ENCODE peak calls at places on chromosomes 7 and 10, in ten cellular contexts. One of them, this sample, is unnamed. For H3K36me3, the result is how much of the 10 kb centered on the place peaks cover.

GRCh38 chr7:76260171-76260703 is 42.2 kb upstream of the HSPB1 start:
- DNase-seq in gastrocnemius medialis: no peak
- DNase-seq in cardiac muscle cell: peak
- DNase-seq in aorta: no peak
- DNase-seq in uterus: no peak
- DNase-seq in NT2/D1: peak
- DNase-seq in stomach: no peak
- DNase-seq in heart left ventricle: no peak
- DNase-seq in CD8-positive, alpha-beta memory T cell: peak
- DNase-seq in kidney epithelial cell: no peak
- DNase-seq in this sample: no peak

GRCh38 chr10:9635691-9636090 is 1382.0 kb upstream of the CELF2 start:
- DNase-seq in gastrocnemius medialis: no peak
- DNase-seq in cardiac muscle cell: peak
- DNase-seq in aorta: no peak
- DNase-seq in uterus: no peak
- DNase-seq in NT2/D1: no peak
- DNase-seq in stomach: no peak
- DNase-seq in heart left ventricle: no peak
- DNase-seq in CD8-positive, alpha-beta memory T cell: no peak
- DNase-seq in kidney epithelial cell: no peak
- DNase-seq in this sample: no peak

GRCh38 chr10:117804470-117805011 is 242.2 kb downstream of the RAB11FIP2 start:
- DNase-seq in gastrocnemius medialis: no peak
- DNase-seq in cardiac muscle cell: no peak
- DNase-seq in aorta: no peak
- DNase-seq in uterus: no peak
- DNase-seq in NT2/D1: no peak
- DNase-seq in stomach: no peak
- DNase-seq in heart left ventricle: no peak
- DNase-seq in CD8-positive, alpha-beta memory T cell: no peak
- DNase-seq in kidney epithelial cell: peak
- DNase-seq in this sample: no peak

GRCh38 chr10:106557951-106558733 is 606.4 kb downstream of the SORCS1 start:
- DNase-seq in gastrocnemius medialis: no peak
- DNase-seq in cardiac muscle cell: peak
- DNase-seq in aorta: no peak
- DNase-seq in uterus: no peak
- DNase-seq in NT2/D1: no peak
- DNase-seq in stomach: no peak
- DNase-seq in heart left ventricle: no peak
- DNase-seq in CD8-positive, alpha-beta memory T cell: no peak
- DNase-seq in kidney epithelial cell: no peak
- DNase-seq in this sample: no peak

GRCh38 chr7:142646274-142646895 is 102.9 kb upstream of the PRSS1 start:
- DNase-seq in gastrocnemius medialis: peak
- DNase-seq in cardiac muscle cell: no peak
- DNase-seq in aorta: no peak
- DNase-seq in uterus: no peak
- DNase-seq in NT2/D1: no peak
- DNase-seq in stomach: no peak
- DNase-seq in heart left ventricle: no peak
- DNase-seq in CD8-positive, alpha-beta memory T cell: no peak
- DNase-seq in kidney epithelial cell: no peak
- DNase-seq in this sample: no peak

GRCh38 chr10:63628526-63629362 is 107.5 kb downstream of the REEP3 start:
- DNase-seq in gastrocnemius medialis: peak
- DNase-seq in cardiac muscle cell: peak
- DNase-seq in aorta: peak
- DNase-seq in uterus: peak
- DNase-seq in NT2/D1: no peak
- DNase-seq in stomach: peak
- DNase-seq in heart left ventricle: peak
- DNase-seq in CD8-positive, alpha-beta memory T cell: no peak
- DNase-seq in kidney epithelial cell: no peak
- DNase-seq in this sample: peak

GRCh38 chr10:5592070-5592469 is 67.3 kb downstream of the CALML3 start:
- DNase-seq in gastrocnemius medialis: no peak
- DNase-seq in cardiac muscle cell: no peak
- DNase-seq in aorta: peak
- DNase-seq in uterus: no peak
- DNase-seq in NT2/D1: no peak
- DNase-seq in stomach: no peak
- DNase-seq in heart left ventricle: no peak
- DNase-seq in CD8-positive, alpha-beta memory T cell: no peak
- DNase-seq in kidney epithelial cell: no peak
- DNase-seq in this sample: no peak

GRCh38 chr10:21527634-21528451 is 2.4 kb upstream of the SKIDA1 start:
- DNase-seq in gastrocnemius medialis: no peak
- DNase-seq in cardiac muscle cell: peak
- DNase-seq in aorta: no peak
- DNase-seq in uterus: no peak
- DNase-seq in NT2/D1: no peak
- DNase-seq in stomach: no peak
- DNase-seq in heart left ventricle: no peak
- DNase-seq in CD8-positive, alpha-beta memory T cell: no peak
- DNase-seq in kidney epithelial cell: no peak
- DNase-seq in this sample: no peak

GRCh38 chr10:12844796-12845524 is 156.6 kb downstream of the CCDC3 start:
- DNase-seq in gastrocnemius medialis: no peak
- DNase-seq in cardiac muscle cell: peak
- DNase-seq in aorta: no peak
- DNase-seq in uterus: peak
- DNase-seq in NT2/D1: no peak
- DNase-seq in stomach: no peak
- DNase-seq in heart left ventricle: peak
- DNase-seq in CD8-positive, alpha-beta memory T cell: no peak
- DNase-seq in kidney epithelial cell: peak
- DNase-seq in this sample: no peak

GRCh38 chr7:66741706-66742053 is 1.1 kb downstream of the RABGEF1 start:
- DNase-seq in gastrocnemius medialis: no peak
- DNase-seq in cardiac muscle cell: peak
- DNase-seq in aorta: peak
- DNase-seq in uterus: peak
- DNase-seq in NT2/D1: no peak
- DNase-seq in stomach: no peak
- DNase-seq in heart left ventricle: no peak
- DNase-seq in CD8-positive, alpha-beta memory T cell: no peak
- DNase-seq in kidney epithelial cell: no peak
- DNase-seq in this sample: no peak

GRCh38 chr7:108406474-108406873 is 49.8 kb downstream of the NRCAM start:
- DNase-seq in gastrocnemius medialis: no peak
- DNase-seq in cardiac muscle cell: peak
- DNase-seq in aorta: no peak
- DNase-seq in uterus: no peak
- DNase-seq in NT2/D1: no peak
- DNase-seq in stomach: no peak
- DNase-seq in heart left ventricle: no peak
- DNase-seq in CD8-positive, alpha-beta memory T cell: no peak
- DNase-seq in kidney epithelial cell: no peak
- DNase-seq in this sample: no peak

GRCh38 chr7:55066479-55066878 is 47.7 kb downstream of the EGFR start:
- DNase-seq in gastrocnemius medialis: no peak
- DNase-seq in cardiac muscle cell: no peak
- DNase-seq in aorta: no peak
- DNase-seq in uterus: no peak
- DNase-seq in NT2/D1: no peak
- DNase-seq in stomach: no peak
- DNase-seq in heart left ventricle: no peak
- DNase-seq in CD8-positive, alpha-beta memory T cell: no peak
- DNase-seq in kidney epithelial cell: no peak
- DNase-seq in this sample: no peak

GRCh38 chr7:106501605-106502580 is 159.1 kb downstream of the CCDC71L start:
- DNase-seq in gastrocnemius medialis: no peak
- DNase-seq in cardiac muscle cell: no peak
- DNase-seq in aorta: no peak
- DNase-seq in uterus: no peak
- DNase-seq in NT2/D1: no peak
- DNase-seq in stomach: no peak
- DNase-seq in heart left ventricle: no peak
- DNase-seq in CD8-positive, alpha-beta memory T cell: no peak
- DNase-seq in kidney epithelial cell: no peak
- DNase-seq in this sample: no peak

GRCh38 chr7:74372511-74373111 is 81.1 kb upstream of the GTF2IRD1 start:
- DNase-seq in gastrocnemius medialis: no peak
- DNase-seq in cardiac muscle cell: peak
- DNase-seq in aorta: peak
- DNase-seq in uterus: peak
- DNase-seq in NT2/D1: no peak
- DNase-seq in stomach: no peak
- DNase-seq in heart left ventricle: peak
- DNase-seq in CD8-positive, alpha-beta memory T cell: no peak
- DNase-seq in kidney epithelial cell: no peak
- DNase-seq in this sample: peak
- H3K4me3 ChIP-seq in gastrocnemius medialis: no peak
- H3K4me3 ChIP-seq in cardiac muscle cell: no peak
- H3K4me3 ChIP-seq in aorta: no peak
- H3K4me3 ChIP-seq in uterus: peak
- H3K4me3 ChIP-seq in NT2/D1: no peak
- H3K4me3 ChIP-seq in stomach: no peak
- H3K4me3 ChIP-seq in heart left ventricle: no peak
- H3K4me3 ChIP-seq in CD8-positive, alpha-beta memory T cell: no peak
- H3K4me3 ChIP-seq in kidney epithelial cell: no peak
- H3K4me3 ChIP-seq in this sample: peak

DNA sequence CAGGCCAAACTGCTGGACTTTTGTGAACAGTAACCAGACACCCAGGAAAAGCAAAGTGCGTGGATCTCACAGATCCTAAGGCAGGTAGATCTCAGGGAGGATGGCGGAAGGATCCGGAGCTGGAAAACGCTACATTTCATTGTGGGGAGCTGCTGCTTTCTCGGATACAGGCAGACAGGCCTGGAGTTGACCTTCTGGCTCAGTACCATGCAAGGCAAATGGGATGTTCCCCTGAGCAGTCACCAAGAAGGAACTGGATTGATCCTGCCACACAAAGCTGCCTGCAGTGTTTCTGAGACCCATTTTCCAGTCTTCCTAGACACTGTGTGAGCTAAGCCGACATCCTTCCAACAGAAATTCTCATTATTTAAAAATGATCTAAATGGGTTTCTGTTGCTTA is 65.5 kb downstream of the ZRANB1 start:
- DNase-seq in gastrocnemius medialis: no peak
- DNase-seq in cardiac muscle cell: no peak
- DNase-seq in aorta: no peak
- DNase-seq in uterus: no peak
- DNase-seq in NT2/D1: no peak
- DNase-seq in stomach: no peak
- DNase-seq in heart left ventricle: no peak
- DNase-seq in CD8-positive, alpha-beta memory T cell: no peak
- DNase-seq in kidney epithelial cell: no peak
- DNase-seq in this sample: no peak
- H3K36me3 ChIP-seq in gastrocnemius medialis: under half
- H3K36me3 ChIP-seq in cardiac muscle cell: under half
- H3K36me3 ChIP-seq in aorta: under half
- H3K36me3 ChIP-seq in uterus: under half
- H3K36me3 ChIP-seq in NT2/D1: under half
- H3K36me3 ChIP-seq in stomach: under half
- H3K36me3 ChIP-seq in heart left ventricle: under half
- H3K36me3 ChIP-seq in CD8-positive, alpha-beta memory T cell: under half
- H3K36me3 ChIP-seq in kidney epithelial cell: under half
- H3K36me3 ChIP-seq in this sample: under half

GRCh38 chr10:104327745-104328635 is 10.3 kb downstream of the ITPRIP start:
- DNase-seq in gastrocnemius medialis: no peak
- DNase-seq in cardiac muscle cell: peak
- DNase-seq in aorta: no peak
- DNase-seq in uterus: no peak
- DNase-seq in NT2/D1: no peak
- DNase-seq in stomach: no peak
- DNase-seq in heart left ventricle: no peak
- DNase-seq in CD8-positive, alpha-beta memory T cell: no peak
- DNase-seq in kidney epithelial cell: no peak
- DNase-seq in this sample: peak

GRCh38 chr10:104328636-104328915 is 9.7 kb downstream of the ITPRIP start:
- DNase-seq in gastrocnemius medialis: no peak
- DNase-seq in cardiac muscle cell: no peak
- DNase-seq in aorta: no peak
- DNase-seq in uterus: no peak
- DNase-seq in NT2/D1: no peak
- DNase-seq in stomach: no peak
- DNase-seq in heart left ventricle: no peak
- DNase-seq in CD8-positive, alpha-beta memory T cell: no peak
- DNase-seq in kidney epithelial cell: no peak
- DNase-seq in this sample: no peak

GRCh38 chr10:104325436-104326430 is 12.5 kb downstream of the ITPRIP start:
- DNase-seq in gastrocnemius medialis: peak
- DNase-seq in cardiac muscle cell: no peak
- DNase-seq in aorta: peak
- DNase-seq in uterus: no peak
- DNase-seq in NT2/D1: no peak
- DNase-seq in stomach: no peak
- DNase-seq in heart left ventricle: no peak
- DNase-seq in CD8-positive, alpha-beta memory T cell: no peak
- DNase-seq in kidney epithelial cell: no peak
- DNase-seq in this sample: peak

GRCh38 chr10:104328916-104329710 is 9.2 kb downstream of the ITPRIP start:
- DNase-seq in gastrocnemius medialis: peak
- DNase-seq in cardiac muscle cell: peak
- DNase-seq in aorta: peak
- DNase-seq in uterus: peak
- DNase-seq in NT2/D1: no peak
- DNase-seq in stomach: no peak
- DNase-seq in heart left ventricle: peak
- DNase-seq in CD8-positive, alpha-beta memory T cell: peak
- DNase-seq in kidney epithelial cell: no peak
- DNase-seq in this sample: peak

DNA sequence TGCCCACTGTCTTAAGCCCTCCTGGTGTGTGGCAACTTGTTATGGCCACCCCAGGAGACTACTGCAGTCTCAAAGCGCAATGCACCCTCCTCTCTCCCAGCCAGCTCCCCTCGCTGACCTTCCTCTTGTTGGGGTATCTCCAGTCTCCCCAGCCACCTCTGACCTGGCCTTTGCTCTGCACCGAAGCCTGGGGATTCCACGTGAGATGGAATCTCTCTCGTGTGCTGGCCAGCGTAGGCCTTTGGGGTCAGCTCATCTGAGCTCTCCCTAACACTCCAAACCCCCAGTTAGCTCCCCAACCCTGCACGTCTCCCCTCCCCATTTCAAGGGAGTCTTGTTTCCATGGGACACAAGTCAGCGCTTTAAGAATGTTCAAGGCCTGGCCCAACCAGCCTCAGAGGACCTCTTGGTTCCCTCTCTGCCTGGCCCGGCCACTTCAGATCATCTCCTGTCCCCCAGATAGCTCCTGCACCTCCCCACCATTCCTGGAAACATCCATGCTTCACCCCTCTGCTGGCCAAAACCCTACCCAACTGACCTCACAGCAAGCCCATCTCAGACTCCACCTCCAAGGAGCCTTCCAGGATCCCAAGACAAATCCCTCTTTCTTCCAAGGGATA is 11.2 kb downstream of the ITPRIP start:
- DNase-seq in gastrocnemius medialis: no peak
- DNase-seq in cardiac muscle cell: no peak
- DNase-seq in aorta: no peak
- DNase-seq in uterus: no peak
- DNase-seq in NT2/D1: no peak
- DNase-seq in stomach: no peak
- DNase-seq in heart left ventricle: no peak
- DNase-seq in CD8-positive, alpha-beta memory T cell: no peak
- DNase-seq in kidney epithelial cell: no peak
- DNase-seq in this sample: no peak
- H3K4me3 ChIP-seq in gastrocnemius medialis: no peak
- H3K4me3 ChIP-seq in cardiac muscle cell: no peak
- H3K4me3 ChIP-seq in aorta: no peak
- H3K4me3 ChIP-seq in uterus: no peak
- H3K4me3 ChIP-seq in NT2/D1: no peak
- H3K4me3 ChIP-seq in stomach: no peak
- H3K4me3 ChIP-seq in heart left ventricle: no peak
- H3K4me3 ChIP-seq in CD8-positive, alpha-beta memory T cell: no peak
- H3K4me3 ChIP-seq in kidney epithelial cell: no peak
- H3K4me3 ChIP-seq in this sample: no peak

GRCh38 chr7:95265634-95266033 is 58.7 kb downstream of the PON1 start:
- DNase-seq in gastrocnemius medialis: no peak
- DNase-seq in cardiac muscle cell: no peak
- DNase-seq in aorta: no peak
- DNase-seq in uterus: no peak
- DNase-seq in NT2/D1: no peak
- DNase-seq in stomach: no peak
- DNase-seq in heart left ventricle: no peak
- DNase-seq in CD8-positive, alpha-beta memory T cell: no peak
- DNase-seq in kidney epithelial cell: no peak
- DNase-seq in this sample: no peak
- H3K36me3 ChIP-seq in gastrocnemius medialis: under half
- H3K36me3 ChIP-seq in cardiac muscle cell: under half
- H3K36me3 ChIP-seq in aorta: under half
- H3K36me3 ChIP-seq in uterus: under half
- H3K36me3 ChIP-seq in NT2/D1: under half
- H3K36me3 ChIP-seq in stomach: under half
- H3K36me3 ChIP-seq in heart left ventricle: under half
- H3K36me3 ChIP-seq in CD8-positive, alpha-beta memory T cell: under half
- H3K36me3 ChIP-seq in kidney epithelial cell: under half
- H3K36me3 ChIP-seq in this sample: under half

This sample was measured in heart right ventricle.